ENCODE peak calls at places on chromosomes 4 and X, in five cellular contexts. I is Karpas-422, Z is left lung, K is uterus, F is mesendoderm. A is an unnamed sample. For H3K4me1, the result is how much of the 10 kb centered on the place peaks cover.

GRCh38 chrX:666762-667161 is 36.2 kb downstream of the SHOX start:
- DNase-seq in I (no peak), F (peak), K (no peak), Z (no peak), A (no peak)

GRCh38 chr4:7928711-7929505 is 10.8 kb downstream of the AFAP1 start:
- DNase-seq in K (no peak), F (no peak), I (no peak), Z (no peak), A (no peak)

GRCh38 chr4:77697860-77698599 is 92.4 kb downstream of the CXCL13 start:
- DNase-seq in F (peak), K (no peak), I (peak), Z (no peak), A (peak)

GRCh38 chrX:74349387-74349786 is 45.4 kb downstream of the ZCCHC13 start:
- DNase-seq in I (no peak), Z (no peak), F (peak), K (no peak), A (peak)

GRCh38 chr4:153497091-153497531 is 31.0 kb downstream of the TMEM131L start:
- DNase-seq in I (peak), Z (no peak), F (peak), K (no peak), A (no peak)

GRCh38 chr4:180455226-180455625 is 1788.0 kb upstream of the TENM3 start:
- DNase-seq in Z (no peak), K (no peak), I (no peak), F (peak), A (no peak)

GRCh38 chr4:1499465-1499864 is 93.2 kb upstream of the NKX1-1 start:
- DNase-seq in K (no peak), I (no peak), F (no peak), Z (peak), A (no peak)

GRCh38 chrX:119118780-119119395 is 8.7 kb downstream of the KIAA1210 start:
- DNase-seq in F (peak), I (peak), K (peak), Z (no peak), A (peak)

GRCh38 chr4:38099908-38100407 is 139.8 kb downstream of the PTTG2 start:
- DNase-seq in K (no peak), F (no peak), Z (no peak), I (no peak), A (no peak)

GRCh38 chrX:68894513-68895338 is 65.9 kb downstream of the EFNB1 start:
- DNase-seq in F (peak), Z (peak), I (no peak), K (peak), A (no peak)

GRCh38 chr4:182843813-182844325 is 73.3 kb downstream of the DCTD start:
- DNase-seq in K (no peak), I (no peak), Z (no peak), F (no peak), A (no peak)

GRCh38 chrX:11934089-11934488 is 176.1 kb downstream of the MSL3 start:
- DNase-seq in I (no peak), F (no peak), Z (no peak), K (no peak), A (no peak)

GRCh38 chr4:153594208-153594607 is 89.9 kb upstream of the TLR2 start:
- DNase-seq in I (no peak), F (peak), K (no peak), Z (no peak), A (no peak)

GRCh38 chr4:133624744-133625143 is 475.6 kb downstream of the PCDH10 start:
- DNase-seq in I (no peak), Z (no peak), K (no peak), F (peak), A (no peak)

GRCh38 chr4:108834167-108834566 is 71.3 kb upstream of the ETNPPL start:
- DNase-seq in Z (no peak), F (no peak), K (no peak), I (no peak), A (peak)

GRCh38 chrX:13084611-13085010 is 40.2 kb upstream of the FAM9C start:
- DNase-seq in I (no peak), K (no peak), Z (no peak), F (peak), A (no peak)
- H3K4me1 ChIP-seq in I (under half), K (under half), Z (under half), F (under half), A (under half)

DNA sequence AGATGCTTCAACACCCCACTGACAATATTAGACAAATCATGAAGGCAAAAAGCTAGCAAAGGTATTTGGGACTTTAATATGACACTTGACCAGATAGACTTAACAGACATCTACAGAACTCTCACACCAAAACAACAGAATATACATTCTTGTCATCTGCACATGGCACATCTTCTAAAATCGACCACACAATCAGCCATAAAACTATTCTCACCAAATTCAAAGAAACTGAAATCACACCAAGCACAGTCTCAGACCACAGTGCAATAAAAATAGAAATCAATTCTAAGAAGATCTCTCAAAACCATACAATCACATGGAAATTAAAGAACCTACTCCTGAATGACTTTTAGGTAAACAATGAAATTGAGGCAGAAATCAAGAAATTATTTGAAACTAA is 340.8 kb downstream of the PPP1R2C start:
- DNase-seq in K (no peak), Z (no peak), I (no peak), F (no peak), A (no peak)
- H3K4me1 ChIP-seq in K (under half), Z (under half), I (under half), F (under half), A (under half)

GRCh38 chr4:25861422-25861926 is 1.3 kb downstream of the SEL1L3 start:
- DNase-seq in I (peak), K (no peak), Z (no peak), F (no peak), A (peak)

GRCh38 chr4:25857851-25858400 is 4.9 kb downstream of the SEL1L3 start:
- DNase-seq in K (no peak), F (no peak), I (no peak), Z (no peak), A (no peak)

GRCh38 chr4:25860586-25861421 is 2.0 kb downstream of the SEL1L3 start:
- DNase-seq in F (no peak), K (no peak), Z (no peak), I (peak), A (no peak)

GRCh38 chr4:25857403-25857802 is 5.4 kb downstream of the SEL1L3 start:
- DNase-seq in F (peak), Z (no peak), I (peak), K (no peak), A (no peak)

GRCh38 chr4:25859429-25860148 is 3.2 kb downstream of the SEL1L3 start:
- DNase-seq in Z (no peak), K (no peak), I (peak), F (peak), A (no peak)
- H3K4me1 ChIP-seq in Z (under half), K (under half), I (half or more), F (under half), A (under half)

GRCh38 chr4:86961605-86962295 is 26.9 kb downstream of the AFF1 start:
- DNase-seq in Z (no peak), I (peak), F (no peak), K (no peak), A (no peak)

GRCh38 chr4:86957214-86957613 is 22.4 kb downstream of the AFF1 start:
- DNase-seq in K (no peak), Z (no peak), I (no peak), F (no peak), A (peak)

GRCh38 chr4:86961103-86961502 is 26.3 kb downstream of the AFF1 start:
- DNase-seq in F (no peak), K (no peak), Z (no peak), I (peak), A (no peak)

GRCh38 chr4:86960557-86960959 is 25.7 kb downstream of the AFF1 start:
- DNase-seq in I (peak), Z (no peak), K (no peak), F (peak), A (no peak)

GRCh38 chr4:86959588-86960500 is 25.0 kb downstream of the AFF1 start:
- DNase-seq in F (peak), K (no peak), Z (no peak), I (peak), A (no peak)
- H3K4me1 ChIP-seq in F (under half), K (under half), Z (under half), I (half or more), A (under half)

DNA sequence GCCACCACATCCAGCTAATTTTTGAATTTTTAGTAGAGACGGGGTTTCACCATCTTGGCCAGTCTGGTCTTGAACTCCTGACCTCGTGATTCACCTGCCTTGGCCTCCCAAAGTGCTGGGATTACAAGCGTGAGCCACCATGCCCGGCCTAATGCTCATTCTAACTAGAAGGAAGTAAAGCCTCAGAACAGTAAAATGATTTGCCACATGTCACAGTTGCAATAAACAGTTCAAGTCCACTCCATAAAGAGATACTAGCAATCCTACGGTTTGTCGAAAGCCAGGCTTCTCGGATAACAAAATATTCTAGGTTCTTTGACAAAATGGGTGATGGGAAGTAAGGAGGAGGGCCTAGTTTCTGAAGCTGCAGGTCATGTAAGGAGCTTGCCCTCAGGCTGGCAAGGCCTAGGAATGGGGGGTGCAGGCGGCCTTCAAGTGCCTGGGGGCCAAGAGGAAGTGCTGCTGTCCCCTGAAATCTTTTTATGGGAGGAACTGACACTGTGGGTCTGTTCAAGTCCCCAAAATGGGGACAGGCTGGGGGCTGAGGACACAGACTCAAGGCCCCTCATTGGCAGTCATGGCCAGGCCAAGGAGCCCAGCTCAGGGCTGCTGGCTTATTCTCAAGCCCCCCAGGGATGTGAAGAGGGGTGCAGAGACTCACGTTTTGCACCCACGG is 31.8 kb upstream of the ACSL1 start:
- DNase-seq in F (no peak), Z (no peak), K (no peak), I (no peak), A (no peak)
- H3K4me1 ChIP-seq in F (under half), Z (under half), K (under half), I (under half), A (under half)

GRCh38 chrX:2696698-2697215 is 5.7 kb downstream of the CD99 start:
- DNase-seq in Z (no peak), I (peak), K (no peak), F (no peak), A (peak)

GRCh38 chrX:2699959-2700358 is 8.9 kb downstream of the CD99 start:
- DNase-seq in Z (no peak), F (no peak), K (no peak), I (peak), A (no peak)

GRCh38 chrX:2697741-2698294 is 6.7 kb downstream of the CD99 start:
- DNase-seq in K (no peak), I (peak), Z (no peak), F (no peak), A (peak)

GRCh38 chrX:2697306-2697705 is 6.2 kb downstream of the CD99 start:
- DNase-seq in F (no peak), Z (no peak), K (no peak), I (no peak), A (peak)

DNA sequence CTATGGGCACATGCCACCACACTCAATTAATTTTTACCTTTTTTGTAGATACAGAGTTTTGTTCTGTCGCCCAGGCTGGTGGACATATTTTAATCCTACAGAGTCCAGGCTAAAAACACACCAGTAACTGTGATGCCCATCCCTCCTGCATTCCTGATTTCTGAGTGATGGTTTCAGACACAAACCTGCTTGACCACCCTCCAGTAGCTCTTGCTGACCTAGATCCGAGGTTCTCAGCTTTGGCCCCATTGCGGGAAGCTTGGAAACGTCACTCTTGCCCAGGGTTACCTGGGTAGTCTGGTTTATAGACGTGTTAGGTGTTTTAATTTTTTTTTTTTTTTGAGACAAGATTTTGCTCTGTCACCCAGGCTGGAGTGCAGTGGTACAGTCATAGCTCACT is 7.5 kb downstream of the CD99 start:
- DNase-seq in I (no peak), K (no peak), Z (no peak), F (no peak), A (no peak)
- H3K4me1 ChIP-seq in I (half or more), K (under half), Z (under half), F (under half), A (half or more)

GRCh38 chr4:98518555-98519267 is 139.7 kb downstream of the TSPAN5 start:
- DNase-seq in I (peak), F (peak), K (no peak), Z (no peak), A (no peak)
- H3K4me1 ChIP-seq in I (half or more), F (under half), K (under half), Z (under half), A (half or more)

GRCh38 chrX:53950130-53950733 is 94.0 kb downstream of the PHF8 start:
- DNase-seq in Z (no peak), F (no peak), K (no peak), I (no peak), A (no peak)
- H3K4me1 ChIP-seq in Z (under half), F (under half), K (under half), I (under half), A (under half)

GRCh38 chrX:44935172-44935571 is 62.2 kb downstream of the KDM6A start:
- DNase-seq in K (no peak), Z (no peak), I (no peak), F (no peak), A (no peak)

GRCh38 chrX:44935640-44936039 is 62.7 kb downstream of the KDM6A start:
- DNase-seq in I (no peak), F (no peak), Z (no peak), K (no peak), A (no peak)

GRCh38 chrX:44938111-44938510 is 65.1 kb downstream of the KDM6A start:
- DNase-seq in I (no peak), F (no peak), K (no peak), Z (no peak), A (no peak)

GRCh38 chrX:44943007-44943406 is 70.0 kb downstream of the KDM6A start:
- DNase-seq in F (no peak), Z (no peak), K (no peak), I (no peak), A (no peak)

DNA sequence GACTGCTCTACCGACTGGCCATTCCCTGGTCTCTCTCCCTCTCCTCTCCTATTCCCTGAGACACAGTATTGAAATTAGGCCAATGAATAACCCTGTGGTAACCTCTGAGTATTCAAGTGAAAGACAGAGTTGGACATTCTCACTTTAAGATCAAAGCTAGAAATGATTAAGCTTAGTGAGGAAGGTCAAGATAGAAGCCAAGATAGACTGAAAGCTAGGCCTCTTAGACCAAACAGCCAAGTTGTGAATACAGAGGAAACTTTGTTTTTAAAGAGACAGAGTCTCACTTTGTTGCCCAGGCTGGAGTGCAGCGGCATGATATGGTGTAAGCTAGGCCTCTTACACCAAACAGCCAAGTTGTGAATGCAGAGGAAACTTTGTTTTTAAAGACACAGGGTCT is 64.6 kb downstream of the KDM6A start:
- DNase-seq in I (no peak), Z (no peak), F (no peak), K (no peak), A (no peak)
- H3K4me1 ChIP-seq in I (under half), Z (under half), F (under half), K (under half), A (under half)

GRCh38 chr4:113467581-113467980 is 294.0 kb downstream of the CAMK2D start:
- DNase-seq in F (no peak), Z (no peak), K (no peak), I (no peak), A (no peak)
- H3K4me1 ChIP-seq in F (under half), Z (under half), K (under half), I (under half), A (under half)

A was measured in SJSA1.